ENCODE peak calls at places on chromosomes 12 and 14, in four cellular contexts. N is activated T-helper 1 cell treated with anti-CD3 and anti-CD28 coated beads, Interleukin-2, amount 50 U/mL, for 16 hours; H is CD4-positive, alpha-beta memory T cell; W is NAMALWA. D is an unnamed sample.

GRCh38 chr12:6772331-6772695 is at the start of gene LAG3:
- DNase-seq in H (no peak), N (peak), W (no peak), D (no peak)

GRCh38 chr14:106024983-106025604 is 498.7 kb downstream of the TMEM121 start:
- DNase-seq in N (no peak), H (no peak), W (peak), D (no peak)

GRCh38 chr12:41485203-41485602 is 297.1 kb downstream of the PDZRN4 start:
- DNase-seq in W (no peak), H (no peak), N (no peak), D (no peak)

GRCh38 chr14:89384023-89384422 is 33.0 kb downstream of the FOXN3 start:
- DNase-seq in H (no peak), N (no peak), W (peak), D (peak)

GRCh38 chr14:68753696-68754095 is 39.2 kb downstream of the ZFP36L1 start:
- DNase-seq in H (no peak), N (no peak), W (no peak), D (no peak)

GRCh38 chr12:124881123-124881522 is 17.5 kb upstream of the SCARB1 start:
- DNase-seq in H (no peak), N (no peak), W (no peak), D (no peak)

GRCh38 chr12:88723219-88723618 is 142.9 kb upstream of the KITLG start:
- DNase-seq in N (no peak), W (no peak), H (no peak), D (no peak)

GRCh38 chr12:87253157-87253556 is 776.0 kb downstream of the C12orf50 start:
- DNase-seq in H (no peak), N (no peak), W (no peak), D (no peak)

GRCh38 chr14:67221248-67221981 is 19.8 kb upstream of the PALS1 start:
- DNase-seq in N (no peak), H (no peak), W (no peak), D (no peak)

GRCh38 chr12:46711756-46712155 is 114.0 kb downstream of the SLC38A4 start:
- DNase-seq in W (no peak), N (no peak), H (no peak), D (no peak)

GRCh38 chr12:113318900-113319628 is 15.8 kb downstream of the SLC8B1 start:
- DNase-seq in H (no peak), W (no peak), N (no peak), D (no peak)

GRCh38 chr12:109772622-109773321 is 59.1 kb downstream of the FAM222A start:
- DNase-seq in W (no peak), N (no peak), H (no peak), D (no peak)

GRCh38 chr12:44509471-44509870 is 366.6 kb downstream of the NELL2 start:
- DNase-seq in H (no peak), N (no peak), W (no peak), D (no peak)

GRCh38 chr12:105882404-105882803 is 256.4 kb downstream of the NUAK1 start:
- DNase-seq in H (no peak), W (no peak), N (no peak), D (no peak)

GRCh38 chr12:12979731-12980259 is 20.3 kb downstream of the HEBP1 start:
- DNase-seq in N (no peak), H (no peak), W (no peak), D (no peak)

GRCh38 chr12:104063712-104064030 is 660 bp upstream of the HCFC2 start:
- DNase-seq in N (no peak), H (no peak), W (peak), D (peak)

GRCh38 chr12:127726928-127727327 is 540.0 kb upstream of the TMEM132C start:
- DNase-seq in N (no peak), H (no peak), W (no peak), D (no peak)

GRCh38 chr12:65922077-65922476 is 97.8 kb downstream of the HMGA2 start:
- DNase-seq in N (no peak), W (no peak), H (no peak), D (no peak)

GRCh38 chr12:6563448-6564050 is 4.5 kb downstream of the NOP2 start:
- DNase-seq in H (peak), W (peak), N (peak), D (no peak)

GRCh38 chr12:2311001-2311778 is 258.4 kb downstream of the CACNA1C start:
- DNase-seq in N (no peak), H (no peak), W (no peak), D (no peak)